ENCODE peak calls at places on chromosomes 3 and 15, in six cellular contexts. C is activated CD8-positive, alpha-beta memory T cell treated with anti-CD3 and anti-CD28 coated beads for 1 hour; U is NCI-H1105; T is ELR; N is Caco-2; Q is HFF-Myc. S is an unnamed sample.

GRCh38 chr3:87793322-87793877 is 265.4 kb downstream of the CGGBP1 start:
- DNase-seq in Q (no peak), N (no peak), U (no peak), T (no peak), C (no peak), S (no peak)

GRCh38 chr3:183244981-183245476 is 8.0 kb upstream of the B3GNT5 start:
- DNase-seq in Q (no peak), C (no peak), N (no peak), T (no peak), U (no peak), S (no peak)

GRCh38 chr3:147424325-147424910 is 15.3 kb downstream of the ZIC1 start:
- DNase-seq in T (no peak), Q (no peak), N (no peak), C (no peak), U (no peak), S (no peak)

GRCh38 chr3:77134801-77135200 is 94.9 kb downstream of the ROBO2 start:
- DNase-seq in Q (no peak), C (no peak), N (no peak), T (no peak), U (no peak), S (no peak)

GRCh38 chr3:61927332-61927731 is 366.0 kb downstream of the PTPRG start:
- DNase-seq in U (no peak), T (peak), Q (peak), C (no peak), N (no peak), S (no peak)

GRCh38 chr3:28345690-28346089 is 2.8 kb upstream of the ZCWPW2 start:
- DNase-seq in U (no peak), N (no peak), C (no peak), T (no peak), Q (no peak), S (no peak)

GRCh38 chr15:88506628-88507027 is 39.1 kb downstream of the MRPS11 start:
- DNase-seq in U (no peak), N (no peak), C (no peak), T (no peak), Q (no peak), S (no peak)

GRCh38 chr3:122092460-122093165 is 37.5 kb downstream of the CD86 start:
- DNase-seq in U (peak), Q (no peak), C (no peak), N (no peak), T (peak), S (peak)

GRCh38 chr3:182978387-182978786 is 2.0 kb downstream of the DCUN1D1 start:
- DNase-seq in C (no peak), T (no peak), Q (no peak), N (no peak), U (no peak), S (no peak)

GRCh38 chr3:51622868-51623267 is 48.2 kb upstream of the TEX264 start:
- DNase-seq in T (no peak), N (no peak), Q (peak), C (no peak), U (no peak), S (no peak)

GRCh38 chr3:156750874-156751245 is 75.3 kb upstream of the LEKR1 start:
- DNase-seq in C (no peak), T (peak), Q (no peak), U (no peak), N (no peak), S (no peak)

GRCh38 chr3:35800960-35801459 is 161.7 kb downstream of the ARPP21 start:
- DNase-seq in T (no peak), U (no peak), Q (no peak), C (no peak), N (peak), S (no peak)

GRCh38 chr3:184058029-184058428 is 5.2 kb downstream of the HTR3C start:
- DNase-seq in C (no peak), U (no peak), T (peak), Q (no peak), N (no peak), S (no peak)

GRCh38 chr15:89666147-89666857 is 11.0 kb upstream of the KIF7 start:
- DNase-seq in Q (no peak), U (no peak), C (no peak), T (no peak), N (no peak), S (no peak)

GRCh38 chr3:117346878-117347277 is 637.3 kb downstream of the TUSC7 start:
- DNase-seq in C (no peak), T (no peak), U (no peak), N (no peak), Q (no peak), S (peak)

GRCh38 chr3:73094127-73094526 is 32.7 kb downstream of the EBLN2 start:
- DNase-seq in N (peak), U (no peak), C (no peak), Q (peak), T (peak), S (no peak)

GRCh38 chr3:79953591-79954105 is 185.8 kb upstream of the ROBO1 start:
- DNase-seq in N (no peak), T (no peak), C (no peak), U (peak), Q (no peak), S (no peak)

GRCh38 chr3:124758851-124759635 is 28.8 kb downstream of the UMPS start:
- DNase-seq in Q (no peak), N (no peak), U (no peak), T (no peak), C (no peak), S (no peak)

GRCh38 chr3:10738688-10739372 is 77.2 kb upstream of the SLC6A11 start:
- DNase-seq in U (peak), T (peak), C (peak), Q (peak), N (peak), S (no peak)

GRCh38 chr15:37824717-37825382 is 109.6 kb upstream of the TMCO5A start:
- DNase-seq in U (no peak), C (no peak), Q (peak), T (peak), N (no peak), S (no peak)

GRCh38 chr15:78204351-78205309 is 29.7 kb downstream of the ACSBG1 start:
- DNase-seq in Q (no peak), C (no peak), T (no peak), U (no peak), N (no peak), S (no peak)

GRCh38 chr15:48442011-48442410 is 110.8 kb downstream of the DUT start:
- DNase-seq in T (no peak), Q (no peak), C (no peak), U (no peak), N (no peak), S (no peak)

GRCh38 chr3:66836363-66837152 is 161.5 kb upstream of the KBTBD8 start:
- DNase-seq in U (no peak), C (no peak), T (peak), N (no peak), Q (no peak), S (no peak)

GRCh38 chr15:36177590-36178281 is 401.7 kb upstream of the CDIN1 start:
- DNase-seq in U (peak), C (no peak), Q (peak), N (no peak), T (no peak), S (no peak)

GRCh38 chr3:152360303-152360702 is 91.6 kb downstream of the MBNL1 start:
- DNase-seq in T (no peak), C (no peak), Q (no peak), N (no peak), U (no peak), S (no peak)

GRCh38 chr15:51750942-51751686 is at the start of gene TMOD2:
- DNase-seq in N (no peak), Q (no peak), C (no peak), T (peak), U (peak), S (no peak)

GRCh38 chr3:132507657-132508056 is 89.4 kb upstream of the ACKR4 start:
- DNase-seq in C (no peak), N (no peak), Q (no peak), U (no peak), T (peak), S (no peak)

GRCh38 chr3:146625117-146625775 is 20.1 kb upstream of the PLSCR5 start:
- DNase-seq in N (no peak), C (no peak), T (peak), Q (no peak), U (no peak), S (no peak)

GRCh38 chr3:172675371-172676193 is 35.3 kb downstream of the NCEH1 start:
- DNase-seq in C (no peak), T (peak), N (no peak), U (peak), Q (peak), S (no peak)